ENCODE peak calls at places on chromosomes 3 and 15, in nine cellular contexts. L, O, B, I, A, R, E, G and V are unnamed samples. For H3K27me3, the result is how much of the 10 kb centered on the place peaks cover.

GRCh38 chr15:57495554-57496235 is 96.0 kb upstream of the MYZAP start:
- DNase-seq in G (no peak), I (no peak), O (no peak), A (no peak), E (no peak), L (no peak), R (no peak), B (no peak), V (no peak)

GRCh38 chr15:93983501-93983900 is 247.9 kb upstream of the MCTP2 start:
- DNase-seq in E (no peak), O (no peak), I (no peak), R (no peak), A (no peak), G (no peak), B (no peak), L (no peak), V (no peak)

GRCh38 chr15:76310470-76311070 is 699 bp downstream of the ETFA start:
- DNase-seq in E (no peak), I (peak), G (no peak), R (no peak), O (no peak), A (no peak), B (peak), L (no peak), V (no peak)

GRCh38 chr15:30859091-30859874 is 44.4 kb upstream of the FAN1 start:
- DNase-seq in A (peak), I (peak), O (no peak), R (no peak), B (peak), G (no peak), E (no peak), L (no peak), V (no peak)

GRCh38 chr15:45386420-45386819 is 8.1 kb upstream of the GATM start:
- DNase-seq in E (no peak), L (no peak), G (no peak), B (no peak), I (no peak), A (no peak), O (no peak), R (no peak), V (no peak)

GRCh38 chr3:190229632-190230424 is 92.4 kb downstream of the CLDN1 start:
- DNase-seq in R (no peak), O (no peak), B (peak), A (no peak), G (no peak), I (no peak), L (peak), E (no peak), V (no peak)

GRCh38 chr15:42494998-42495360 is 455 bp upstream of the SNAP23 start:
- DNase-seq in L (no peak), O (no peak), R (peak), G (no peak), E (no peak), A (peak), I (no peak), B (peak), V (no peak)

GRCh38 chr3:159273608-159274007 is 471.8 kb downstream of the MFSD1 start:
- DNase-seq in B (peak), A (no peak), R (no peak), L (no peak), I (no peak), G (peak), E (no peak), O (no peak), V (no peak)

GRCh38 chr3:23017800-23018199 is 185.3 kb upstream of the UBE2E2 start:
- DNase-seq in G (no peak), I (no peak), R (no peak), E (no peak), B (peak), O (no peak), A (no peak), L (peak), V (no peak)

GRCh38 chr3:122233109-122233952 is 49.9 kb downstream of the CASR start:
- DNase-seq in O (no peak), A (no peak), R (peak), G (no peak), L (no peak), E (no peak), I (no peak), B (no peak), V (no peak)

GRCh38 chr3:138935864-138936762 is 10.8 kb downstream of the FOXL2 start:
- DNase-seq in L (no peak), A (peak), I (peak), R (peak), O (peak), G (peak), B (peak), E (no peak), V (peak)

GRCh38 chr15:38271895-38272294 is 19.3 kb downstream of the SPRED1 start:
- DNase-seq in I (no peak), A (no peak), G (no peak), B (no peak), E (no peak), L (no peak), R (no peak), O (no peak), V (no peak)

DNA sequence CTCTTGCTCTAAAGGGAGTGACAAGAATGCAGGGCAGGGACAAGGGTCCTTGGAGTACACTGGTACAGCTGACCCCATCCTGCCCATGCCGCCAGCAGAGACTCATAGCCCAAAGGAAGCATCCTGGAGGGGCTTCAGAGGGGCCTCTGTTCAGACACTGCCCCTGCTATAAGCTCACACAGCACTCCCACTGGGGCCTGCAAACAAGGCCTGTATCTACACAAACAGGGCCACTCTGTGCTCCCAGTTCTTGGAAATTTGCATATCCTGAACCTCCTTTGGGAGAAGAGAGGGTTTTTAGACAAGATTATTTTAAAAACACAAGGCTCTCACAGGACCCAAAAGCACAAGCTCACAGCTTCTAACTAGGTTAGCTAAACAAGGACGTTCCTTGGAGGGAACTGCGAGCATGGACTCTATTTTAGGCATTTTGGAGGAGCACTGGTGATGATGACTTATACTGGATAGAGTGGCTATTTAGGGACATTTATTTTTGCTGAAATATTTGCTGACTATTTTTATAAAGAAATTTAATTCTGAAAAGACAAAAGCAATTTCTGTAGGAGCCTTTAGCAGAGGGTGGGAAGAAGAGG is 16.4 kb upstream of the ANKRD34C start:
- DNase-seq in E (no peak), O (no peak), A (no peak), R (no peak), G (no peak), I (no peak), B (no peak), L (no peak), V (no peak)
- H3K27me3 ChIP-seq in E (under half), O (under half), A (under half), R (under half), G (under half), I (under half), B (half or more), L (under half), V (under half)

GRCh38 chr3:157098121-157098822 is 61.7 kb downstream of the CCNL1 start:
- DNase-seq in L (no peak), I (no peak), R (no peak), B (no peak), O (no peak), G (no peak), E (no peak), A (no peak), V (no peak)
- H3K27ac ChIP-seq in L (no peak), I (no peak), R (peak), B (no peak), O (no peak), G (peak), E (peak), A (no peak), V (no peak)

GRCh38 chr3:188126271-188126670 is 27.7 kb upstream of the LPP start:
- DNase-seq in I (no peak), O (no peak), L (no peak), E (no peak), A (no peak), R (no peak), G (no peak), B (no peak), V (no peak)

GRCh38 chr3:188125076-188125475 is 28.9 kb upstream of the LPP start:
- DNase-seq in B (no peak), G (no peak), I (no peak), R (no peak), E (no peak), L (no peak), A (no peak), O (no peak), V (no peak)

GRCh38 chr3:188122571-188123169 is 31.3 kb upstream of the LPP start:
- DNase-seq in L (no peak), R (no peak), E (no peak), B (no peak), G (no peak), I (no peak), O (no peak), A (no peak), V (no peak)

GRCh38 chr3:188123170-188123920 is 30.6 kb upstream of the LPP start:
- DNase-seq in G (no peak), A (no peak), B (no peak), R (no peak), O (no peak), E (no peak), I (no peak), L (no peak), V (no peak)

GRCh38 chr3:188124184-188124583 is 29.8 kb upstream of the LPP start:
- DNase-seq in E (no peak), B (no peak), L (no peak), A (no peak), O (no peak), R (no peak), G (no peak), I (no peak), V (no peak)
- H3K27me3 ChIP-seq in E (under half), B (under half), L (under half), A (under half), O (under half), R (under half), G (under half), I (under half), V (under half)

GRCh38 chr3:100416863-100417262 is 15.5 kb downstream of the LNP1 start:
- DNase-seq in R (no peak), L (no peak), E (no peak), I (no peak), B (no peak), A (no peak), G (no peak), O (no peak), V (no peak)

GRCh38 chr3:100419406-100419805 is 18.1 kb downstream of the LNP1 start:
- DNase-seq in G (no peak), A (no peak), R (no peak), B (no peak), L (no peak), O (no peak), I (no peak), E (no peak), V (no peak)

GRCh38 chr3:100412897-100413590 is 11.7 kb downstream of the LNP1 start:
- DNase-seq in G (no peak), O (no peak), L (no peak), B (no peak), A (no peak), I (no peak), E (no peak), R (no peak), V (no peak)

GRCh38 chr3:100413619-100414018 is 12.3 kb downstream of the LNP1 start:
- DNase-seq in I (no peak), L (no peak), A (no peak), R (no peak), G (no peak), O (no peak), B (no peak), E (no peak), V (no peak)

DNA sequence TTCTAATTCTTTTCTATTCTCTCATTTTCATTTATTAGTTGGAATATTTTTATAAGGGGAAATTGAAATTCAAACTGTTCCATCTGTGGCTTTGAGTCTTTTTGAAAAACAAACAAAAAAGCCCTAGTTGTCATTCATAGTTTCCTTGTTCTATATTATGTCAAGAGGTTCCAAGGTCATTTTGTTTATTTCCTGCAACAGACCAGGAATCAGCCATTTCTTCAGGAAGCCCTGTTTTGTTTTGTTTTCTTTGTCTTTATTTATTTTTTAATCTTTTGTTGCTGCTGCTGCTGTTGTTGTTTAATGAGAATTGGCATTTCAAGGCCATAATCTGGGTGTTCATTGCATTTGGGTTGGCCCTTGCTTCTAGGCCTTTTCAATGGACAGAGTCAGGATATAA is 14.8 kb downstream of the LNP1 start:
- DNase-seq in E (no peak), O (no peak), I (no peak), A (no peak), G (no peak), R (no peak), L (no peak), B (no peak), V (no peak)
- H3K27ac ChIP-seq in E (no peak), O (no peak), I (no peak), A (no peak), G (no peak), R (no peak), L (no peak), B (no peak), V (no peak)

GRCh38 chr3:126418661-126419131 is 24.0 kb downstream of the CFAP100 start:
- DNase-seq in G (no peak), B (no peak), O (peak), L (no peak), A (peak), I (no peak), E (no peak), R (no peak), V (no peak)
- H3K27me3 ChIP-seq in G (half or more), B (under half), O (under half), L (under half), A (under half), I (under half), E (under half), R (under half), V (under half)

DNA sequence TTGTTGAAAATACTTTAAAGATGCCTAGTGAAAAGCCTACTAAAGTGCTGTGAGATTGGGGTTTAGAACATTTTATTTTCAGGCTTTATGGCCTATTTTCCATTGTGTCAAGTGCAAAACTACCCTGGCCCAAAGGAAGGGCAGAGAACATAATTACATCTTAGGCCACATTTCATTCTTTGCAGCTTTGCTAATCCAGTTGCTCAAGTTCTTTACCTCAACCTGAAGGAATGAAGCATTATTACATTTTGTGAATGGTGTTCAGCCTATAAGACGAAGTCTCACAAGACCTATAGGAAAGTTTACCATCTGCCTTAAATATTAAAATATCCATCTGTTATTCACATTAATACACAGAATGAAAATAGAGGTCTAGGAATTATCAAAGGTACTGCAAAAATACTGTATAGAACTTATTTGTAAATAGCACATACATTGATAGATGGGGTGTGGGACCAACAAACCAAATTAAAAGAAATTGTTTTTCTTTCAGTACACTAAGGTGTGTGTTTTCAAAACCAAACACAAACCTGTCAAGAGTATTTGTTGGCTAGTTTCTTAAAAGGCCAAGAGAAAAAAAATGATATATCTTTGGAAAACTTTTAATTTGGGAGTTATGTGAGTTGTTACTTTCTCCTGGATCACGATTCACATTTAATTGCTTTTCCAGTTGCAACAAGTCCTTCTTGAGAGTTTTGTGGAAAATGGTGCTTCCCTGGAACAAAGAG is 12.0 kb upstream of the SETD5 start:
- DNase-seq in G (no peak), A (no peak), R (no peak), L (no peak), I (no peak), B (no peak), E (no peak), O (no peak), V (no peak)
- H3K27ac ChIP-seq in G (no peak), A (no peak), R (no peak), L (peak), I (no peak), B (no peak), E (no peak), O (no peak), V (no peak)